ENCODE peak calls at places on chromosomes 7 and 10, in seven cellular contexts. K, Q, O, N, U, A and I are unnamed samples.

GRCh38 chr7:129376778-129377700 is 57.2 kb upstream of the STRIP2 start:
- DNase-seq in K (no peak), Q (no peak), O (no peak), N (peak), U (no peak), A (no peak), I (no peak)

GRCh38 chr10:61825617-61826016 is 75.9 kb upstream of the ARID5B start:
- DNase-seq in K (no peak), Q (no peak), O (no peak), N (no peak), U (no peak), A (no peak), I (no peak)

GRCh38 chr7:140635345-140635744 is 5.3 kb downstream of the DENND2A start:
- DNase-seq in K (no peak), Q (no peak), O (no peak), N (no peak), U (no peak), A (no peak), I (no peak)

GRCh38 chr10:21813944-21814343 is 189.6 kb downstream of the DNAJC1 start:
- DNase-seq in K (no peak), Q (peak), O (no peak), N (no peak), U (no peak), A (no peak), I (no peak)

GRCh38 chr7:98703916-98704315 is 86.8 kb downstream of the NPTX2 start:
- DNase-seq in K (no peak), Q (no peak), O (no peak), N (no peak), U (no peak), A (no peak), I (no peak)

GRCh38 chr10:9069136-9069535 is 1014.6 kb downstream of the GATA3 start:
- DNase-seq in K (no peak), Q (no peak), O (no peak), N (peak), U (no peak), A (no peak), I (no peak)

GRCh38 chr10:1251769-1252168 is 195.6 kb downstream of the WDR37 start:
- DNase-seq in K (no peak), Q (no peak), O (no peak), N (no peak), U (no peak), A (no peak), I (peak)

GRCh38 chr7:114973147-114973546 is 51.3 kb downstream of the MDFIC start:
- DNase-seq in K (no peak), Q (no peak), O (no peak), N (peak), U (no peak), A (no peak), I (no peak)

GRCh38 chr7:43117842-43118241 is 5.4 kb downstream of the HECW1 start:
- DNase-seq in K (no peak), Q (no peak), O (no peak), N (no peak), U (no peak), A (no peak), I (no peak)

GRCh38 chr10:14658331-14659122 is 116.2 kb downstream of the FAM107B start:
- DNase-seq in K (no peak), Q (no peak), O (no peak), N (peak), U (no peak), A (no peak), I (no peak)

GRCh38 chr10:615583-616152 is 73.8 kb downstream of the DIP2C start:
- DNase-seq in K (no peak), Q (no peak), O (no peak), N (no peak), U (no peak), A (no peak), I (no peak)

GRCh38 chr10:128481152-128481551 is 354.9 kb upstream of the MKI67 start:
- DNase-seq in K (no peak), Q (no peak), O (no peak), N (no peak), U (no peak), A (no peak), I (no peak)

GRCh38 chr10:35355971-35356724 is 19.8 kb downstream of the CCNY start:
- DNase-seq in K (no peak), Q (no peak), O (no peak), N (no peak), U (no peak), A (no peak), I (no peak)

GRCh38 chr10:71765176-71765906 is 8.0 kb downstream of the VSIR start:
- DNase-seq in K (no peak), Q (no peak), O (no peak), N (no peak), U (no peak), A (no peak), I (no peak)

GRCh38 chr7:2512179-2512644 is 7.4 kb upstream of the LFNG start:
- DNase-seq in K (no peak), Q (no peak), O (no peak), N (no peak), U (no peak), A (no peak), I (no peak)

GRCh38 chr7:100719523-100720319 is 547 bp upstream of the EPO start:
- DNase-seq in K (no peak), Q (no peak), O (no peak), N (peak), U (no peak), A (no peak), I (peak)

GRCh38 chr7:55246181-55246580 is 119.0 kb upstream of the LANCL2 start:
- DNase-seq in K (no peak), Q (no peak), O (no peak), N (peak), U (no peak), A (no peak), I (no peak)

GRCh38 chr10:14971867-14972448 is 12.8 kb downstream of the MEIG1 start:
- DNase-seq in K (peak), Q (no peak), O (peak), N (peak), U (no peak), A (no peak), I (no peak)